ENCODE peak calls at places on chromosomes 11 and 22, in eight cellular contexts. Q is HCT116, C is H1, U is SK-N-SH, S is endothelial cell of umbilical vein, V is K562, O is A549, D is HepG2. K is an unnamed sample.

GRCh38 chr11:130726647-130727046 is 189.6 kb downstream of the SNX19 start:
- DNase-seq in Q (no peak), C (no peak), U (no peak), S (no peak), V (no peak), O (no peak), D (no peak), K (no peak)

GRCh38 chr11:19050281-19050680 is 10.2 kb downstream of the MRGPRX2 start:
- DNase-seq in Q (no peak), C (no peak), U (no peak), S (no peak), V (no peak), O (no peak), D (no peak), K (no peak)

GRCh38 chr22:20031732-20032406 is 11.0 kb downstream of the TANGO2 start:
- DNase-seq in Q (no peak), C (no peak), U (no peak), S (no peak), V (no peak), O (no peak), D (no peak), K (no peak)

GRCh38 chr22:47114813-47115517 is 352.5 kb downstream of the TBC1D22A start:
- DNase-seq in Q (no peak), C (no peak), U (no peak), S (no peak), V (no peak), O (no peak), D (no peak), K (no peak)

GRCh38 chr11:1639102-1639620 is 9.6 kb downstream of the KRTAP5-5 start:
- DNase-seq in Q (no peak), C (no peak), U (peak; percentile 86), S (peak; percentile 56), V (no peak), O (no peak), D (no peak), K (no peak)

GRCh38 chr22:20211997-20212753 is 55.9 kb downstream of the RTN4R start:
- DNase-seq in Q (peak; percentile 56), C (no peak), U (peak; percentile 94), S (no peak), V (peak; percentile 85), O (no peak), D (no peak), K (no peak)

GRCh38 chr11:107713009-107713408 is 1.2 kb upstream of the SLN start:
- DNase-seq in Q (no peak), C (no peak), U (no peak), S (no peak), V (no peak), O (no peak), D (no peak), K (no peak)

GRCh38 chr11:75925785-75926164 is 110.8 kb downstream of the UVRAG start:
- DNase-seq in Q (no peak), C (no peak), U (no peak), S (no peak), V (no peak), O (no peak), D (no peak), K (no peak)

GRCh38 chr11:16784671-16785070 is 46.2 kb downstream of the C11orf58 start:
- DNase-seq in Q (no peak), C (no peak), U (no peak), S (peak; percentile 11), V (no peak), O (no peak), D (no peak), K (no peak)

GRCh38 chr22:27983361-27983791 is 64.3 kb upstream of the PITPNB start:
- DNase-seq in Q (no peak), C (peak; percentile 24), U (no peak), S (no peak), V (no peak), O (no peak), D (no peak), K (no peak)

GRCh38 chr22:41564563-41564962 is 3.8 kb downstream of the CSDC2 start:
- DNase-seq in Q (no peak), C (no peak), U (no peak), S (no peak), V (no peak), O (no peak), D (no peak), K (no peak)

GRCh38 chr11:70790671-70791300 is 392.5 kb downstream of the CTTN start:
- DNase-seq in Q (no peak), C (peak; percentile 66), U (no peak), S (no peak), V (no peak), O (no peak), D (no peak), K (no peak)

GRCh38 chr22:40396882-40397281 is 26.5 kb downstream of the SGSM3 start:
- DNase-seq in Q (no peak), C (peak; percentile 53), U (peak; percentile 75), S (peak; percentile 92), V (no peak), O (no peak), D (no peak), K (no peak)

GRCh38 chr11:99148352-99148751 is 127.6 kb downstream of the CNTN5 start:
- DNase-seq in Q (no peak), C (no peak), U (no peak), S (no peak), V (no peak), O (no peak), D (no peak), K (no peak)

GRCh38 chr11:34784318-34784841 is 131.8 kb downstream of the APIP start:
- DNase-seq in Q (no peak), C (no peak), U (no peak), S (no peak), V (no peak), O (no peak), D (peak; percentile 92), K (no peak)

GRCh38 chr22:19554834-19555404 is 30.7 kb upstream of the CLDN5 start:
- DNase-seq in Q (peak; percentile 28), C (peak; percentile 70), U (peak; percentile 40), S (peak; percentile 73), V (no peak), O (peak; percentile 40), D (peak; percentile 81), K (no peak)

GRCh38 chr22:36481393-36482168 is at the start of gene TXN2:
- DNase-seq in Q (peak; percentile 89), C (peak; percentile 92), U (peak; percentile 97), S (peak; percentile 94), V (peak; percentile 95), O (peak; percentile 88), D (peak; percentile 91), K (peak; percentile 97)

GRCh38 chr22:36486619-36487384 is 5.4 kb upstream of the TXN2 start:
- DNase-seq in Q (no peak), C (peak; percentile 85), U (no peak), S (peak; percentile 43), V (peak; percentile 61), O (no peak), D (peak; percentile 53), K (peak; percentile 78)

GRCh38 chr22:36475341-36475740 is 6.1 kb downstream of the TXN2 start:
- DNase-seq in Q (no peak), C (no peak), U (no peak), S (no peak), V (no peak), O (no peak), D (no peak), K (no peak)

GRCh38 chr22:36478966-36479365 is 2.5 kb downstream of the TXN2 start:
- DNase-seq in Q (no peak), C (no peak), U (no peak), S (no peak), V (peak; percentile 86), O (no peak), D (no peak), K (no peak)

DNA sequence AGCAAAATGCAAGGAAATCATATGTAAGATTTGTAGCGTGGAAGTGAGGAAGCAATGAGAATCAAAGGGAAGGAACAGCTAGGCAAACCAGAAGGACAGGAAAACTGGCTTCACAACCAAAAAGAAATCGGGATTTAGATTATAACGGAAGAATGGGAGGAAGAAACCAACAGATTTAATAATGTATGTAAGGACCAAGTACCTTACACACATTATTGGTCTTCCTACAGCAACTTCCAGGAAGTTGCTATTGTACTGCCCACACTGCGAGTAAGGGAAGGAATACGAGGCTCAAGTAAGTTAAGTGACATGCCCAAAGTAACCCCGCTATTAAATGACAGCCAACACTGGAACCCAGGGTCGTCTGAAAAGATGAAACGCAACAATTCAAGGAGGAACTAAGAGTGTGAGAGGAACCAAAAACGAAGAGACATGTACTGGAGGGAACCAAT is 473 bp downstream of the TXN2 start:
- DNase-seq in Q (no peak), C (no peak), U (no peak), S (no peak), V (no peak), O (no peak), D (no peak), K (no peak)
- TF ChIP-seq MAX in Q (no peak), C (no peak), U (no peak), S (no peak), V (no peak), O (peak; percentile 65), D (no peak), K (no peak)

GRCh38 chr11:82732734-82733443 is 775 bp downstream of the FAM181B start:
- DNase-seq in Q (no peak), C (peak; percentile 64), U (peak; percentile 87), S (peak; percentile 6), V (no peak), O (no peak), D (no peak), K (no peak)
- H3K4me3 ChIP-seq in Q (no peak overlapping the region), C (peak overlapping the region; percentile 57), U (peak overlapping the region; percentile 46), S (peak overlapping the region; percentile 21), V (peak overlapping the region; percentile 44), O (peak overlapping the region; percentile 52), D (peak overlapping the region; percentile 67), K (no peak overlapping the region)

DNA sequence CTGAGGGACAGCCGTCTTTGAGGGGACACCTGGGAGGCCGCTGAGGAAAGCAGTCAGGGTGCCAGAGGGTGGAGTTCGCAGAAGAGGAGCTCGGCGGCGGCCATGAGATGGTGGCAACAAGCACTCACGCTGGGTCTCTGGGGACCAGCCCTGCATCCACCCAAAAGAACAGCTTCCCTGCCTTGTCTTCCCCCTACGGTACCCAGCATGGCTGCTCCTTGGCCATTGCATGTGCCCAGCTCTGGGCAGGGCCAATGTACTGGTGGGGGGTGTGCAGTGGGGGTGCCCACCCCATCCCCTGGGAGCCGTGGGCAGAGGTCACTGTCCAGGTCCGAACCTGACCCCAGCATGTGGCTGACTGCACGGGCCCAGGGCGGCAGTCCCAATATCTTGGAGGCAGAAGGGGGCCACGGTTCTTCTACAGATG is 42.3 kb downstream of the OSBPL5 start:
- DNase-seq in Q (no peak), C (no peak), U (peak; percentile 30), S (no peak), V (no peak), O (no peak), D (no peak), K (no peak)
- TF ChIP-seq MAX in Q (no peak), C (no peak), U (no peak), S (no peak), V (no peak), O (no peak), D (no peak), K (no peak)

GRCh38 chr22:26587991-26588613 is 1.8 kb downstream of the TPST2 start:
- DNase-seq in Q (no peak), C (no peak), U (no peak), S (no peak), V (peak; percentile 54), O (no peak), D (no peak), K (peak; percentile 71)
- H3K4me3 ChIP-seq in Q (no peak overlapping the region), C (no peak overlapping the region), U (no peak overlapping the region), S (no peak overlapping the region), V (peak overlapping the region; percentile 93), O (no peak overlapping the region), D (no peak overlapping the region), K (peak overlapping the region; percentile 78)

K was measured in NB4.